ENCODE peak calls at places on chromosomes 16 and 17, in four cellular contexts. I, J, V and P are unnamed samples.

GRCh38 chr16:15523939-15524338 is 89.6 kb downstream of the BMERB1 start:
- DNase-seq in I (no peak), V (no peak), J (no peak), P (no peak)

GRCh38 chr16:11386791-11387546 is 41.7 kb downstream of the RMI2 start:
- DNase-seq in I (no peak), J (no peak), V (no peak), P (no peak)

GRCh38 chr17:249236-249993 is 68.0 kb upstream of the DOC2B start:
- DNase-seq in I (peak), V (no peak), J (no peak), P (no peak)

GRCh38 chr16:8661703-8662102 is 12.7 kb upstream of the ABAT start:
- DNase-seq in V (no peak), I (no peak), J (no peak), P (no peak)

GRCh38 chr16:79519448-79519847 is 81.1 kb downstream of the MAF start:
- DNase-seq in V (no peak), I (peak), J (no peak), P (no peak)

GRCh38 chr17:16406742-16407674 is 8.4 kb upstream of the TRPV2 start:
- DNase-seq in I (peak), V (no peak), J (no peak), P (peak)

GRCh38 chr16:64416232-64417010 is 705.4 kb downstream of the CDH11 start:
- DNase-seq in I (no peak), V (no peak), J (no peak), P (no peak)

GRCh38 chr17:6108382-6108781 is 38.2 kb downstream of the WSCD1 start:
- DNase-seq in I (peak), J (no peak), V (no peak), P (no peak)

GRCh38 chr16:25007284-25007984 is 7.7 kb downstream of the ARHGAP17 start:
- DNase-seq in I (no peak), J (no peak), V (no peak), P (no peak)

GRCh38 chr16:85902366-85903155 is 3.6 kb downstream of the IRF8 start:
- DNase-seq in J (peak), I (no peak), V (no peak), P (peak)

GRCh38 chr16:62889097-62889496 is 852.9 kb upstream of the CDH8 start:
- DNase-seq in I (no peak), J (no peak), V (no peak), P (no peak)

GRCh38 chr16:84416407-84417321 is 48.3 kb downstream of the ATP2C2 start:
- DNase-seq in J (no peak), V (no peak), I (no peak), P (no peak)

GRCh38 chr17:17393976-17394375 is 82.8 kb upstream of the MED9 start:
- DNase-seq in V (no peak), I (no peak), J (no peak), P (no peak)

GRCh38 chr17:50953831-50954601 is 87.9 kb upstream of the TOB1 start:
- DNase-seq in V (no peak), J (no peak), I (peak), P (peak)

GRCh38 chr17:13212861-13213260 is 195.0 kb upstream of the ELAC2 start:
- DNase-seq in J (no peak), V (no peak), I (no peak), P (no peak)

DNA sequence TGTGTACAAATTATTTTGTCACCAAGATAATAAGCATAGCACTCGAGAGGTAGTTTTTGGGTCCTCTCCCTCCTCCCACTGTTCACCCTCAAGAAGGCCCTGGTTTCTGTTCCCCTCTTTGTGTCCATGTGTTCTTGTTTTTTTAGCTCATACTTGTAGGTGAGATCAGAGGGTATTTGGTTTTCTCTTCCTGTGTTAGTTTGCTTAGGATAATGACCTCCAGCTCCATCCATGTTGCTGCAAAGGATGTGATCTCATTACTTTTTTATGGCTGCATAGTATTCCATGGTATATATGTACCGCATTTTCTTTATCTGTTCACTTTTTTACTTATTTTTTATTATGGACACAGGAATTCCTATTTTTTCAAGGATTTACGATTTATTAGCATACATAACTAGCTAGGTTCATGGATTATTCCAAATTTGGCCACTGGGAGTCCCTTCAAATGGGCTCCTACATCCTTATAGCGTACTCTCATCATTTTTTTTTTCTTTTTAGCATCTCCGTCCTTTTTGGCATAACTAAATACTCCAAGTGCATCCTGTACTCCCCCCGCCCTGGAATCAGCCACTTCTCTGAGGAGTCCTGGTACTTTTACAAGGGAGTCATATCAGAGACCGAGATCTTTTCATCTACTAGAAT is 7.3 kb downstream of the TADA2A start:
- DNase-seq in V (no peak), J (no peak), I (no peak), P (no peak)
- TF ChIP-seq CTCF in V (no peak), J (no peak), I (no peak), P (no peak)

GRCh38 chr17:36657390-36657762 is 56.0 kb downstream of the MRM1 start:
- DNase-seq in I (no peak), V (no peak), J (no peak), P (no peak)

GRCh38 chr17:36661688-36662087 is 60.3 kb downstream of the MRM1 start:
- DNase-seq in V (no peak), I (no peak), J (no peak), P (no peak)

GRCh38 chr17:36661047-36661666 is 59.8 kb downstream of the MRM1 start:
- DNase-seq in V (no peak), I (no peak), J (no peak), P (no peak)

GRCh38 chr17:36653374-36653773 is 52.0 kb downstream of the MRM1 start:
- DNase-seq in V (no peak), I (no peak), J (no peak), P (no peak)

GRCh38 chr17:36657763-36658490 is 56.5 kb downstream of the MRM1 start:
- DNase-seq in I (peak), V (no peak), J (no peak), P (peak)
- TF ChIP-seq CTCF in I (no peak), V (no peak), J (no peak), P (peak)

GRCh38 chr17:58121925-58122324 is 26.3 kb upstream of the OR4D1 start:
- DNase-seq in V (no peak), J (peak), I (no peak), P (peak)
- TF ChIP-seq CTCF in V (no peak), J (peak), I (no peak), P (peak)

DNA sequence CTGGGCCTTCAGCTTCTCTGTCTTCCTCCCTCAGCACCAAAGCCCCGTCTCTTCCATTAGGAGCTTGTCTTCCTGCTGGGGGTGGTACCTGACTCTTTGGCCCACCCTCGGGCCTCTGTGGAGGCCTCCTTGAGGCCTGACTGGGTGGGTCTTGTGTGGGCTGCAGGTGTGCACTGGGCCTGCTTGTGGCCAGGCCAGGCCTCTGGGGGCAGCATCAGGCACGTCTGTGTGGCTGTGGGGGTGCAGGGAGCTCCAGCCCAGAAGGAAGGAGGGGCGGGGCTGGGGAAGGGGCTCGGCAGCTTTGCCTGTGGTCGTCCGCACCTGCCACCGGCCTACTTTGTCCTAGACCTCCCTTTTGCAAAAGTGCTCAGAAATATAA is 7.0 kb downstream of the PIGQ start:
- DNase-seq in J (no peak), V (no peak), I (no peak), P (no peak)
- TF ChIP-seq CTCF in J (no peak), V (no peak), I (no peak), P (peak)

GRCh38 chr16:56560447-56560846 is 4.4 kb upstream of the MT4 start:
- DNase-seq in V (no peak), J (no peak), I (no peak), P (no peak)
- TF ChIP-seq CTCF in V (no peak), J (no peak), I (no peak), P (no peak)

DNA sequence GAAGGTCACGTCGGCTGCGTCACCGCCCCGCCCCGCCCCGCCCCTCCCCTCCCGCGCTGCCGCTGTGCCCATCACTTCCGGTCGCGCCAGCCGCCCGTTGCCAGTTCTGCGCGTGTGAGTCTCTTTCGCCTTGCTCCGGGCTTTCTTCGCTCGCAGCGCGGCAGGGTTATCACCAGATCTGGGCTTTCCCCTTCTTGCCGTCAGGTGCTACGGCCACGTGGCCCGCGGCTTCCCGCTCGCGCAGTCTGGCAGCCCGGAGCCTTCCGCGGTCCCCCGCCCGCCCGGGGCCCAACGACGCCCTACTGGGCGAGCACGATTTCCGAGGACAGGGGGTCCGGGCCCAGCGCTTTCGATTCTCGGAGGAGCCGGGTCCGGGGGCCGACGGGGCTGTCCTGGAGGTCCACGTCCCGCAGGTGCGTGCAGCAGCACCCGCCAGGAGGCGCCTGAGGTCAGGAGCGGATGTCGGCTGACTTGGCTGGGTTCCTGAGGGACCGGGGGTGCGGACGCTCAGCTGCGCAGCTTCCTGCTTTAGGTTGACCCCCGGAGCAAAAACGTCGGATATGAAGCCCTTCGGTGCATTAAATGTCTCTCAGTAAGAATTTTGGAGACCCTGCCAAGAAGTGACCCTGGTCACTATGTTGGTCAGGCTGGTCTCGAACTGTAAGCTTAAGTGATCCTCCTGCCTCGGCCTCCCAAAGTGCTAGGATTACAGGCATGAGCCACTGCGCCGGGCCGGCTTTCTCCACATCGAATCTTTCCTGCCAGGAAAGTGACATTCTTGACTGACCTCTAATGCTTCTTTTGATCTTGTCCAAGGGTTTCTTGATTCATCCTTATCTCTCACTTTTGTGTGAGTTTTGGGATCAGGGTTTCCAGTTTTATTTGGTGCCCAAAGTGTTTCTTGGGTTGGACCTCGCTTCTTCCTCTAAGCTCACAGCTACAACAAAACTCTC is at the start of gene METTL23:
- DNase-seq in I (peak), J (peak), V (no peak), P (peak)
- TF ChIP-seq CTCF in I (peak), J (peak), V (peak), P (peak)

DNA sequence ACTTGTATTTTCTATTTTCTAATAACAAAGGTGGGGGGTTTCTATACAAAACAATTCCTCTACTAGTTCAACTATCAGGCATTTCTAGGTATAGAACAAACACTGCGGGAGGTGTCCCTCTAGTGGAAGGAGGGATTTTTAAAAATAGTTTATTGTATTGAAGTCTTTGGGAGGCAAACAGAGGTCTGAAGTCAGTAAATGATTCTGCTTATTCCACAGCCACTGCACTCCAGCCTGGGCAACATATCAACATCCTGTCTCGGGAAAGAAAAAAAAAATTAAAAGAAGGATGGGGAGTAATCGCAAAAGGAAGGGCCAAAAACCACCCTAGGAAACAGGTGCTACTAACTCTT is 648 bp upstream of the ERCC4 start:
- DNase-seq in J (no peak), I (no peak), V (no peak), P (peak)
- TF ChIP-seq CTCF in J (peak), I (no peak), V (no peak), P (peak)

GRCh38 chr17:76943202-76943601 is 75.0 kb downstream of the MGAT5B start:
- DNase-seq in I (no peak), J (no peak), V (no peak), P (no peak)

GRCh38 chr17:76938009-76938408 is 69.8 kb downstream of the MGAT5B start:
- DNase-seq in V (no peak), J (no peak), I (no peak), P (no peak)

GRCh38 chr17:76943781-76944213 is 75.6 kb downstream of the MGAT5B start:
- DNase-seq in I (no peak), V (no peak), J (no peak), P (no peak)

GRCh38 chr17:76940293-76940692 is 72.1 kb downstream of the MGAT5B start:
- DNase-seq in J (no peak), V (no peak), I (no peak), P (no peak)

GRCh38 chr17:76940738-76941350 is 72.6 kb downstream of the MGAT5B start:
- DNase-seq in I (no peak), J (no peak), V (no peak), P (no peak)
- TF ChIP-seq CTCF in I (no peak), J (no peak), V (no peak), P (no peak)

GRCh38 chr17:67311551-67311950 is 54.8 kb downstream of the PSMD12 start:
- DNase-seq in I (no peak), V (no peak), J (no peak), P (no peak)

GRCh38 chr17:67312265-67312664 is 54.1 kb downstream of the PSMD12 start:
- DNase-seq in J (no peak), V (no peak), I (no peak), P (no peak)

GRCh38 chr17:67322039-67322787 is 44.2 kb downstream of the PSMD12 start:
- DNase-seq in V (no peak), J (no peak), I (no peak), P (no peak)

GRCh38 chr17:67315865-67316264 is 50.5 kb downstream of the PSMD12 start:
- DNase-seq in J (no peak), I (no peak), V (no peak), P (no peak)

GRCh38 chr17:67316776-67317175 is 49.6 kb downstream of the PSMD12 start:
- DNase-seq in V (no peak), I (no peak), J (no peak), P (no peak)
- TF ChIP-seq CTCF in V (no peak), I (no peak), J (no peak), P (no peak)

GRCh38 chr16:82796047-82796446 is 169.3 kb downstream of the CDH13 start:
- DNase-seq in I (no peak), J (no peak), V (no peak), P (no peak)
- TF ChIP-seq CTCF in I (no peak), J (no peak), V (no peak), P (no peak)